ENCODE peak calls at places on chromosomes 4 and X, in ten cellular contexts. One of them, this sample, is unnamed.

GRCh38 chr4:57102050-57102564 is 8.1 kb downstream of the IGFBP7 start:
- DNase-seq in astrocyte of the hippocampus: peak
- DNase-seq in EH: peak
- DNase-seq in retina: no peak
- DNase-seq in amniotic stem cell: peak
- DNase-seq in NCI-H2081: no peak
- DNase-seq in activated CD8-positive, alpha-beta memory T cell treated with anti-CD3 and anti-CD28 coated beads for 48 hours: no peak
- DNase-seq in A172: peak
- DNase-seq in CD8-positive, alpha-beta memory T cell: no peak
- DNase-seq in left ventricle myocardium inferior: peak
- DNase-seq in this sample: no peak

GRCh38 chr4:6419452-6420028 is 52.9 kb downstream of the PPP2R2C start:
- DNase-seq in EH: no peak
- DNase-seq in astrocyte of the hippocampus: no peak
- DNase-seq in left ventricle myocardium inferior: no peak
- DNase-seq in activated CD8-positive, alpha-beta memory T cell treated with anti-CD3 and anti-CD28 coated beads for 48 hours: no peak
- DNase-seq in amniotic stem cell: no peak
- DNase-seq in retina: no peak
- DNase-seq in A172: peak
- DNase-seq in CD8-positive, alpha-beta memory T cell: no peak
- DNase-seq in NCI-H2081: no peak
- DNase-seq in this sample: no peak

GRCh38 chr4:139084425-139085093 is 69.0 kb downstream of the NOCT start:
- DNase-seq in left ventricle myocardium inferior: no peak
- DNase-seq in amniotic stem cell: no peak
- DNase-seq in A172: no peak
- DNase-seq in activated CD8-positive, alpha-beta memory T cell treated with anti-CD3 and anti-CD28 coated beads for 48 hours: no peak
- DNase-seq in retina: no peak
- DNase-seq in EH: no peak
- DNase-seq in CD8-positive, alpha-beta memory T cell: no peak
- DNase-seq in astrocyte of the hippocampus: no peak
- DNase-seq in NCI-H2081: no peak
- DNase-seq in this sample: no peak

GRCh38 chr4:110020139-110020538 is 107.5 kb downstream of the EGF start:
- DNase-seq in amniotic stem cell: no peak
- DNase-seq in retina: no peak
- DNase-seq in astrocyte of the hippocampus: peak
- DNase-seq in EH: peak
- DNase-seq in A172: no peak
- DNase-seq in CD8-positive, alpha-beta memory T cell: no peak
- DNase-seq in left ventricle myocardium inferior: no peak
- DNase-seq in NCI-H2081: no peak
- DNase-seq in activated CD8-positive, alpha-beta memory T cell treated with anti-CD3 and anti-CD28 coated beads for 48 hours: no peak
- DNase-seq in this sample: no peak

GRCh38 chr4:100081511-100081910 is 108.8 kb downstream of the DDIT4L start:
- DNase-seq in retina: no peak
- DNase-seq in EH: peak
- DNase-seq in NCI-H2081: no peak
- DNase-seq in activated CD8-positive, alpha-beta memory T cell treated with anti-CD3 and anti-CD28 coated beads for 48 hours: no peak
- DNase-seq in A172: no peak
- DNase-seq in left ventricle myocardium inferior: no peak
- DNase-seq in CD8-positive, alpha-beta memory T cell: no peak
- DNase-seq in amniotic stem cell: no peak
- DNase-seq in astrocyte of the hippocampus: peak
- DNase-seq in this sample: no peak

GRCh38 chr4:77154074-77154473 is 2.9 kb upstream of the CCNG2 start:
- DNase-seq in NCI-H2081: no peak
- DNase-seq in amniotic stem cell: no peak
- DNase-seq in EH: no peak
- DNase-seq in retina: no peak
- DNase-seq in left ventricle myocardium inferior: no peak
- DNase-seq in CD8-positive, alpha-beta memory T cell: no peak
- DNase-seq in astrocyte of the hippocampus: no peak
- DNase-seq in activated CD8-positive, alpha-beta memory T cell treated with anti-CD3 and anti-CD28 coated beads for 48 hours: no peak
- DNase-seq in A172: no peak
- DNase-seq in this sample: no peak

GRCh38 chr4:6720202-6720699 is 4.3 kb downstream of the BLOC1S4 start:
- DNase-seq in retina: peak
- DNase-seq in EH: peak
- DNase-seq in NCI-H2081: peak
- DNase-seq in CD8-positive, alpha-beta memory T cell: peak
- DNase-seq in left ventricle myocardium inferior: peak
- DNase-seq in astrocyte of the hippocampus: peak
- DNase-seq in amniotic stem cell: peak
- DNase-seq in A172: peak
- DNase-seq in activated CD8-positive, alpha-beta memory T cell treated with anti-CD3 and anti-CD28 coated beads for 48 hours: peak
- DNase-seq in this sample: no peak

GRCh38 chr4:112175840-112176239 is 30.6 kb downstream of the FAM241A start:
- DNase-seq in A172: no peak
- DNase-seq in CD8-positive, alpha-beta memory T cell: no peak
- DNase-seq in activated CD8-positive, alpha-beta memory T cell treated with anti-CD3 and anti-CD28 coated beads for 48 hours: no peak
- DNase-seq in left ventricle myocardium inferior: no peak
- DNase-seq in NCI-H2081: no peak
- DNase-seq in retina: no peak
- DNase-seq in astrocyte of the hippocampus: no peak
- DNase-seq in EH: no peak
- DNase-seq in amniotic stem cell: no peak
- DNase-seq in this sample: no peak

GRCh38 chr4:166972071-166972470 is 262.2 kb downstream of the SPOCK3 start:
- DNase-seq in left ventricle myocardium inferior: no peak
- DNase-seq in retina: no peak
- DNase-seq in CD8-positive, alpha-beta memory T cell: no peak
- DNase-seq in EH: no peak
- DNase-seq in NCI-H2081: peak
- DNase-seq in amniotic stem cell: peak
- DNase-seq in A172: peak
- DNase-seq in activated CD8-positive, alpha-beta memory T cell treated with anti-CD3 and anti-CD28 coated beads for 48 hours: no peak
- DNase-seq in astrocyte of the hippocampus: peak
- DNase-seq in this sample: no peak

GRCh38 chr4:37453004-37453360 is 208.4 kb downstream of the NWD2 start:
- DNase-seq in A172: peak
- DNase-seq in retina: no peak
- DNase-seq in NCI-H2081: peak
- DNase-seq in amniotic stem cell: no peak
- DNase-seq in left ventricle myocardium inferior: no peak
- DNase-seq in astrocyte of the hippocampus: peak
- DNase-seq in activated CD8-positive, alpha-beta memory T cell treated with anti-CD3 and anti-CD28 coated beads for 48 hours: peak
- DNase-seq in EH: peak
- DNase-seq in CD8-positive, alpha-beta memory T cell: no peak
- DNase-seq in this sample: no peak

GRCh38 chr4:136036744-136037143 is 1495.5 kb downstream of the PCDH18 start:
- DNase-seq in NCI-H2081: no peak
- DNase-seq in A172: peak
- DNase-seq in activated CD8-positive, alpha-beta memory T cell treated with anti-CD3 and anti-CD28 coated beads for 48 hours: no peak
- DNase-seq in astrocyte of the hippocampus: peak
- DNase-seq in retina: no peak
- DNase-seq in EH: peak
- DNase-seq in left ventricle myocardium inferior: no peak
- DNase-seq in CD8-positive, alpha-beta memory T cell: no peak
- DNase-seq in amniotic stem cell: peak
- DNase-seq in this sample: no peak

GRCh38 chrX:132092439-132093065 is 35.3 kb downstream of the FRMD7 start:
- DNase-seq in EH: peak
- DNase-seq in A172: peak
- DNase-seq in amniotic stem cell: peak
- DNase-seq in NCI-H2081: peak
- DNase-seq in CD8-positive, alpha-beta memory T cell: peak
- DNase-seq in astrocyte of the hippocampus: peak
- DNase-seq in left ventricle myocardium inferior: peak
- DNase-seq in activated CD8-positive, alpha-beta memory T cell treated with anti-CD3 and anti-CD28 coated beads for 48 hours: no peak
- DNase-seq in retina: peak
- DNase-seq in this sample: no peak

GRCh38 chrX:51257490-51257889 is 75.1 kb upstream of the NUDT10 start:
- DNase-seq in astrocyte of the hippocampus: no peak
- DNase-seq in A172: no peak
- DNase-seq in CD8-positive, alpha-beta memory T cell: no peak
- DNase-seq in retina: no peak
- DNase-seq in activated CD8-positive, alpha-beta memory T cell treated with anti-CD3 and anti-CD28 coated beads for 48 hours: no peak
- DNase-seq in NCI-H2081: no peak
- DNase-seq in left ventricle myocardium inferior: no peak
- DNase-seq in amniotic stem cell: no peak
- DNase-seq in EH: no peak
- DNase-seq in this sample: no peak

GRCh38 chr4:134906404-134907023 is 704.9 kb upstream of the PABPC4L start:
- DNase-seq in retina: peak
- DNase-seq in NCI-H2081: peak
- DNase-seq in amniotic stem cell: no peak
- DNase-seq in activated CD8-positive, alpha-beta memory T cell treated with anti-CD3 and anti-CD28 coated beads for 48 hours: no peak
- DNase-seq in astrocyte of the hippocampus: peak
- DNase-seq in A172: peak
- DNase-seq in left ventricle myocardium inferior: no peak
- DNase-seq in CD8-positive, alpha-beta memory T cell: no peak
- DNase-seq in EH: peak
- DNase-seq in this sample: no peak

GRCh38 chrX:117839544-117839943 is 277.1 kb downstream of the KLHL13 start:
- DNase-seq in amniotic stem cell: no peak
- DNase-seq in NCI-H2081: peak
- DNase-seq in EH: no peak
- DNase-seq in CD8-positive, alpha-beta memory T cell: no peak
- DNase-seq in activated CD8-positive, alpha-beta memory T cell treated with anti-CD3 and anti-CD28 coated beads for 48 hours: no peak
- DNase-seq in A172: no peak
- DNase-seq in astrocyte of the hippocampus: no peak
- DNase-seq in retina: no peak
- DNase-seq in left ventricle myocardium inferior: no peak
- DNase-seq in this sample: no peak

GRCh38 chrX:47247206-47247998 is 14.6 kb downstream of the USP11 start:
- DNase-seq in amniotic stem cell: no peak
- DNase-seq in retina: no peak
- DNase-seq in CD8-positive, alpha-beta memory T cell: no peak
- DNase-seq in EH: peak
- DNase-seq in A172: peak
- DNase-seq in astrocyte of the hippocampus: peak
- DNase-seq in activated CD8-positive, alpha-beta memory T cell treated with anti-CD3 and anti-CD28 coated beads for 48 hours: no peak
- DNase-seq in NCI-H2081: no peak
- DNase-seq in left ventricle myocardium inferior: no peak
- DNase-seq in this sample: no peak

GRCh38 chr4:168183717-168184571 is 91.6 kb downstream of the ANXA10 start:
- DNase-seq in EH: peak
- DNase-seq in left ventricle myocardium inferior: no peak
- DNase-seq in NCI-H2081: peak
- DNase-seq in amniotic stem cell: peak
- DNase-seq in A172: peak
- DNase-seq in retina: peak
- DNase-seq in CD8-positive, alpha-beta memory T cell: no peak
- DNase-seq in activated CD8-positive, alpha-beta memory T cell treated with anti-CD3 and anti-CD28 coated beads for 48 hours: no peak
- DNase-seq in astrocyte of the hippocampus: peak
- DNase-seq in this sample: no peak

GRCh38 chr4:39044947-39045734 is 12.9 kb upstream of the TMEM156 start:
- DNase-seq in left ventricle myocardium inferior: peak
- DNase-seq in EH: peak
- DNase-seq in astrocyte of the hippocampus: peak
- DNase-seq in amniotic stem cell: no peak
- DNase-seq in A172: peak
- DNase-seq in CD8-positive, alpha-beta memory T cell: no peak
- DNase-seq in retina: peak
- DNase-seq in activated CD8-positive, alpha-beta memory T cell treated with anti-CD3 and anti-CD28 coated beads for 48 hours: no peak
- DNase-seq in NCI-H2081: no peak
- DNase-seq in this sample: no peak

GRCh38 chr4:104491396-104491821 is 3.3 kb downstream of the CXXC4 start:
- DNase-seq in A172: no peak
- DNase-seq in CD8-positive, alpha-beta memory T cell: peak
- DNase-seq in activated CD8-positive, alpha-beta memory T cell treated with anti-CD3 and anti-CD28 coated beads for 48 hours: no peak
- DNase-seq in EH: peak
- DNase-seq in left ventricle myocardium inferior: peak
- DNase-seq in astrocyte of the hippocampus: peak
- DNase-seq in NCI-H2081: peak
- DNase-seq in amniotic stem cell: no peak
- DNase-seq in retina: peak
- DNase-seq in this sample: no peak

GRCh38 chr4:113383111-113383785 is 333.8 kb downstream of the ANK2 start:
- DNase-seq in astrocyte of the hippocampus: peak
- DNase-seq in left ventricle myocardium inferior: no peak
- DNase-seq in CD8-positive, alpha-beta memory T cell: no peak
- DNase-seq in A172: peak
- DNase-seq in NCI-H2081: no peak
- DNase-seq in amniotic stem cell: peak
- DNase-seq in activated CD8-positive, alpha-beta memory T cell treated with anti-CD3 and anti-CD28 coated beads for 48 hours: no peak
- DNase-seq in retina: no peak
- DNase-seq in EH: peak
- DNase-seq in this sample: no peak

GRCh38 chrX:97230948-97231347 is 347.2 kb downstream of the RPA4 start:
- DNase-seq in amniotic stem cell: no peak
- DNase-seq in astrocyte of the hippocampus: no peak
- DNase-seq in A172: no peak
- DNase-seq in EH: no peak
- DNase-seq in left ventricle myocardium inferior: no peak
- DNase-seq in retina: no peak
- DNase-seq in CD8-positive, alpha-beta memory T cell: no peak
- DNase-seq in activated CD8-positive, alpha-beta memory T cell treated with anti-CD3 and anti-CD28 coated beads for 48 hours: no peak
- DNase-seq in NCI-H2081: no peak
- DNase-seq in this sample: no peak

GRCh38 chr4:84403656-84404055 is 95.4 kb downstream of the NKX6-1 start:
- DNase-seq in astrocyte of the hippocampus: peak
- DNase-seq in NCI-H2081: no peak
- DNase-seq in CD8-positive, alpha-beta memory T cell: no peak
- DNase-seq in A172: peak
- DNase-seq in EH: peak
- DNase-seq in left ventricle myocardium inferior: no peak
- DNase-seq in activated CD8-positive, alpha-beta memory T cell treated with anti-CD3 and anti-CD28 coated beads for 48 hours: no peak
- DNase-seq in amniotic stem cell: no peak
- DNase-seq in retina: no peak
- DNase-seq in this sample: no peak

GRCh38 chr4:67273676-67274075 is 271.6 kb downstream of the CENPC start:
- DNase-seq in left ventricle myocardium inferior: no peak
- DNase-seq in activated CD8-positive, alpha-beta memory T cell treated with anti-CD3 and anti-CD28 coated beads for 48 hours: no peak
- DNase-seq in CD8-positive, alpha-beta memory T cell: no peak
- DNase-seq in A172: no peak
- DNase-seq in astrocyte of the hippocampus: no peak
- DNase-seq in retina: no peak
- DNase-seq in NCI-H2081: no peak
- DNase-seq in EH: no peak
- DNase-seq in amniotic stem cell: no peak
- DNase-seq in this sample: no peak

GRCh38 chr4:8188743-8189550 is 10.1 kb upstream of the SH3TC1 start:
- DNase-seq in NCI-H2081: peak
- DNase-seq in A172: no peak
- DNase-seq in activated CD8-positive, alpha-beta memory T cell treated with anti-CD3 and anti-CD28 coated beads for 48 hours: no peak
- DNase-seq in retina: no peak
- DNase-seq in astrocyte of the hippocampus: no peak
- DNase-seq in left ventricle myocardium inferior: peak
- DNase-seq in amniotic stem cell: no peak
- DNase-seq in EH: no peak
- DNase-seq in CD8-positive, alpha-beta memory T cell: no peak
- DNase-seq in this sample: no peak

GRCh38 chrX:131262738-131263679 is 26.1 kb downstream of the IGSF1 start:
- DNase-seq in retina: no peak
- DNase-seq in EH: no peak
- DNase-seq in astrocyte of the hippocampus: no peak
- DNase-seq in NCI-H2081: no peak
- DNase-seq in left ventricle myocardium inferior: no peak
- DNase-seq in CD8-positive, alpha-beta memory T cell: no peak
- DNase-seq in activated CD8-positive, alpha-beta memory T cell treated with anti-CD3 and anti-CD28 coated beads for 48 hours: no peak
- DNase-seq in amniotic stem cell: no peak
- DNase-seq in A172: peak
- DNase-seq in this sample: no peak

GRCh38 chr4:56979674-56980073 is 978 bp downstream of the POLR2B start:
- DNase-seq in EH: peak
- DNase-seq in A172: no peak
- DNase-seq in astrocyte of the hippocampus: peak
- DNase-seq in CD8-positive, alpha-beta memory T cell: peak
- DNase-seq in retina: no peak
- DNase-seq in left ventricle myocardium inferior: no peak
- DNase-seq in amniotic stem cell: no peak
- DNase-seq in NCI-H2081: peak
- DNase-seq in activated CD8-positive, alpha-beta memory T cell treated with anti-CD3 and anti-CD28 coated beads for 48 hours: no peak
- DNase-seq in this sample: no peak

GRCh38 chr4:94880976-94881375 is 123.2 kb downstream of the BMPR1B start:
- DNase-seq in activated CD8-positive, alpha-beta memory T cell treated with anti-CD3 and anti-CD28 coated beads for 48 hours: no peak
- DNase-seq in A172: no peak
- DNase-seq in amniotic stem cell: no peak
- DNase-seq in NCI-H2081: no peak
- DNase-seq in astrocyte of the hippocampus: no peak
- DNase-seq in EH: peak
- DNase-seq in retina: no peak
- DNase-seq in CD8-positive, alpha-beta memory T cell: no peak
- DNase-seq in left ventricle myocardium inferior: no peak
- DNase-seq in this sample: no peak

GRCh38 chr4:150779707-150780106 is 197.8 kb downstream of the MAB21L2 start:
- DNase-seq in amniotic stem cell: no peak
- DNase-seq in CD8-positive, alpha-beta memory T cell: no peak
- DNase-seq in left ventricle myocardium inferior: no peak
- DNase-seq in A172: no peak
- DNase-seq in NCI-H2081: no peak
- DNase-seq in activated CD8-positive, alpha-beta memory T cell treated with anti-CD3 and anti-CD28 coated beads for 48 hours: no peak
- DNase-seq in retina: no peak
- DNase-seq in EH: no peak
- DNase-seq in astrocyte of the hippocampus: no peak
- DNase-seq in this sample: no peak

This sample was measured in vagina.